ENCODE peak calls at places on chromosomes 5 and 9, in five cellular contexts. X, A, W, Z and R are unnamed samples.

GRCh38 chr5:61332891-61333350 is 863 bp downstream of the ZSWIM6 start:
- DNase-seq in X (peak; percentile 63), A (peak; percentile 91), W (peak; percentile 18), Z (peak; percentile 53), R (no peak)

GRCh38 chr5:119323630-119324000 is 32.2 kb upstream of the TNFAIP8 start:
- DNase-seq in X (no peak), A (no peak), W (no peak), Z (peak; percentile 42), R (no peak)

GRCh38 chr5:61409568-61409967 is 77.5 kb downstream of the ZSWIM6 start:
- DNase-seq in X (no peak), A (no peak), W (no peak), Z (peak; percentile 97), R (no peak)

GRCh38 chr9:124894741-124895170 is 32.8 kb downstream of the ARPC5L start:
- DNase-seq in X (no peak), A (no peak), W (no peak), Z (peak; percentile 26), R (peak; percentile 83)

GRCh38 chr9:4590430-4591122 is 71.5 kb upstream of the PLPP6 start:
- DNase-seq in X (no peak), A (no peak), W (no peak), Z (peak; percentile 10), R (no peak)

GRCh38 chr5:99315413-99316178 is 386.8 kb upstream of the CHD1 start:
- DNase-seq in X (no peak), A (no peak), W (no peak), Z (no peak), R (no peak)

GRCh38 chr9:137749511-137749910 is 128.1 kb upstream of the CACNA1B start:
- DNase-seq in X (no peak), A (no peak), W (no peak), Z (no peak), R (no peak)

GRCh38 chr5:178993955-178994579 is 1.1 kb downstream of the GRM6 start:
- DNase-seq in X (no peak), A (no peak), W (no peak), Z (no peak), R (no peak)

GRCh38 chr9:120531683-120532300 is 48.2 kb downstream of the CDK5RAP2 start:
- DNase-seq in X (no peak), A (no peak), W (no peak), Z (no peak), R (peak; percentile 27)

GRCh38 chr5:94901071-94901979 is 282.9 kb downstream of the SLF1 start:
- DNase-seq in X (no peak), A (no peak), W (no peak), Z (peak; percentile 75), R (no peak)

GRCh38 chr5:10063997-10064396 is 185.7 kb downstream of the ATPSCKMT start:
- DNase-seq in X (no peak), A (no peak), W (no peak), Z (no peak), R (no peak)
- TF ChIP-seq CTCF in X (no peak), A (no peak), W (no peak), Z (no peak), R (no peak)

DNA sequence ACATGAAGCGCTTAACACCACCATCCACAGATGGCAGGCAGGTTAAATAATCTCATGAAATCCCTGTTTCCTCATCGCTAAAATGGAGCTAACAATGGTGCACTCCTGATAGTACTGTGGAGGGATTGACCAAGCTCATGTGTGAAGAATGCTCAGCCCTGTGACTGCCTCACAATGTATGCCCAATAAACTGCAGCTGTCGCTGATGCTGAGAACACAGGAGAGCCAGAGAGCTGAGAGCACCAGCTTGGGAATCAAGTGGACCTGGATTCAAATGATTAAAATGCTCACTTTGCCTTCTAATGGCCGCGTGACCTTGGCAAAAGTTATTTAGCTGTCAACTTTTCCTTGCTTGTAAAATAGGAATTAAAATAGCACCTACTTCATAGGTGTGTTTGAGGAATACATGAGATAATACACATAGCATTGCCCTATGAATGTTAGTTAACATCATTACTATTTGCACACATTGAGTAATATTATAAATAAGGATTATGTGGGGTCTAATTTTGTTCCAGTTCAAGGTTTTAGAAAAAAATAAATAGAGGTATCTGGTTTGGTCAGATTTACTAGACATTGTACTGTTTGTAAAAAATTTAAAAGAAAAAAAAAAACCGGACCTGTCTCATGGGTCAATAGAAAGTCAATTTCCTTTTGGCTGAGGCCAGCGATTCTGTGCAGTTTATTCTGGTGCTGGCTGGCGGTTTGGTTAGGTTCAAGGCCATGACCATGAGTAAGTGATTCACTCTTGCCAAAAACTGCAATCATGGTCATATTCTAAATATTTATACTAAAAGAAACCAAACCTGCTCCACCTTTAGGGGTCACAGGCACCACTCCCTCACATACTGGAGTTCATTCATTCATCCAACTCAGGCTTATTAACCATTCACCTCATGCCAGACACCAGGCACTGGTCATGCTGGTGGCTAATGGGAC is 101.3 kb downstream of the SH3TC2 start:
- DNase-seq in X (no peak), A (no peak), W (no peak), Z (no peak), R (no peak)
- H3K27ac ChIP-seq in X (no peak overlapping the region), A (no peak overlapping the region), W (peak overlapping the region; percentile 47), Z (no peak overlapping the region), R (no peak overlapping the region)

GRCh38 chr5:58475404-58475803 is 15.5 kb upstream of the PLK2 start:
- DNase-seq in X (no peak), A (no peak), W (no peak), Z (no peak), R (no peak)

GRCh38 chr5:58481066-58481676 is 10.1 kb upstream of the GAPT start:
- DNase-seq in X (no peak), A (no peak), W (no peak), Z (no peak), R (no peak)

GRCh38 chr5:58481828-58482227 is 9.4 kb upstream of the GAPT start:
- DNase-seq in X (no peak), A (no peak), W (no peak), Z (no peak), R (no peak)

GRCh38 chr5:58482536-58482935 is 8.7 kb upstream of the GAPT start:
- DNase-seq in X (no peak), A (no peak), W (no peak), Z (no peak), R (no peak)

DNA sequence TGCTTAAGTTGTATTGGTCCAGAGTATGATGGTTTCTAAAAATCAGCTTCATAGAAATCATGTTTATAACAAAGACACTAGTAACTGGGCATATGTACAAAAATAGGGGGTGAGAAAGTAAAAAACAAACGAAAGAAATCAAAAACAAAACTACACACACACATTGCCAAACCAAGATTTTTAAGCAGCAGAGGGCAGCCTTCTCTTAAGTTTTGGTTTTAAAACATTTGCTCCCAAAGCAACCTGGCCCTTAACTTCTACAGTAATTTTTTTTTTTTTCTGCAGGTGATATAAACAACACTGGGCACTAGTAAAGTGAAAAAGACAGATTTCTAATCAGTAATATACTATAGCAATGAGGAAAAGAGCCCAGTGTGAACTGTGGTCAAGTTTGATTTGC is 13.5 kb upstream of the GAPT start:
- DNase-seq in X (no peak), A (no peak), W (no peak), Z (no peak), R (peak; percentile 25)
- TF ChIP-seq CTCF in X (no peak), A (no peak), W (no peak), Z (no peak), R (peak; percentile 79)

GRCh38 chr9:96022445-96023031 is 147.0 kb downstream of the ERCC6L2 start:
- DNase-seq in X (no peak), A (peak; percentile 80), W (no peak), Z (no peak), R (no peak)
- H3K27ac ChIP-seq in X (no peak overlapping the region), A (peak overlapping the region; percentile 22), W (peak overlapping the region; percentile 82), Z (no peak overlapping the region), R (no peak overlapping the region)

DNA sequence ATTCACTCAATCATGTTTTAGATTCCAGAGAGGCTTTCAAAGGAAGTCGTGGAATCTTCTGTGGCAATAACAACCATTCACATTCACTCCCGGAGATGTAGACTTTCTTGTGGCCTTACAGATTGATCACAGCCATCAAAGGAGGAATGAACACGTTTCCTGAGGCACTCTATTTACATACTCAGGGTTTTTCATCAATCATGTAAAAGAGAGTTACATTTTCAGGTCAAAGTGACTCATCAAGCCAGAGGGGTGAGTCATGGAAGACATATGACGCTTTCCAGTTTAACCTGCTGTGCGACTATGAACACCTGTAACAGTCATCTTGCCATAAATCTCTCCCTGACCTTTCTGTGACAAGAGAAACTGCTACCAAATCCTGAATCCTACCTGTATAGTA is 39.3 kb upstream of the RAD23B start:
- DNase-seq in X (no peak), A (no peak), W (no peak), Z (peak; percentile 94), R (no peak)
- TF ChIP-seq CTCF in X (no peak), A (no peak), W (no peak), Z (no peak), R (no peak)

GRCh38 chr5:10607666-10608442 is 44.0 kb downstream of the ANKRD33B start:
- DNase-seq in X (peak; percentile 43), A (no peak), W (no peak), Z (peak; percentile 51), R (peak; percentile 77)

GRCh38 chr5:10610058-10610457 is 46.2 kb downstream of the ANKRD33B start:
- DNase-seq in X (no peak), A (no peak), W (no peak), Z (no peak), R (no peak)

GRCh38 chr5:10604975-10605374 is 41.1 kb downstream of the ANKRD33B start:
- DNase-seq in X (no peak), A (no peak), W (no peak), Z (no peak), R (no peak)

GRCh38 chr5:10611290-10611689 is 47.4 kb downstream of the ANKRD33B start:
- DNase-seq in X (no peak), A (no peak), W (no peak), Z (peak; percentile 78), R (no peak)

DNA sequence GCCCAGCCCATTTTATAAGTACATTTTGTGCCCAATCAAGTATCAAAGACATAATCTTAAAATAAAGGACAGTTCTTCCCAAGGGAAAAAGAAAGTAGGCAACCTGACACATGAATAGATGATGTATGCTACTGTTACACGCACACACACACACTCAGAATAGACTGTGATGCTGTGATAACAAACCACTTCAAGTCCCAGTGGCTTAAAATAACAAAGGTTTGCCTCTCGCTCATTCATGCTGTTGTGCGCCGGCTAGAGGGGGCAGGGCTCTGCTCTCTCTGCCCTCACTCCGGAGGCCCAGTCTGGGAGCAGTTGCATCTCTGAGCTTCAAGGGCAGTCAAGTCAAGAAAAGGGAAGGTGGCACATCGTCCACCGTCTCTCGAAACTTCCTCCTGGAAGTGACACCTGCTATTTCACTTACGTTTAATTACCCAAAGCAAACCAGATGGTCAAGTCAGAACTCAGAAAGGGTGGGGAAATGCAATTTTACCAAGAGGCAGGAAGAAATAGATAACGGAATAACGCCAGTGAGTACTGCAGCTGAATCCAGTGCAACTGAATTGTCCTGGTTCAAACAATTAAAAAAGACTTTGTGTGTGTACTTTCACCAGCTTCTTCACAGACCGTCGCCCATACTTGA is 43.3 kb downstream of the ANKRD33B start:
- DNase-seq in X (no peak), A (no peak), W (no peak), Z (peak; percentile 90), R (peak; percentile 97)
- H3K27ac ChIP-seq in X (peak overlapping the region; percentile 89), A (peak overlapping the region; percentile 71), W (peak overlapping the region; percentile 55), Z (peak overlapping the region; percentile 38), R (peak overlapping the region; percentile 98)

DNA sequence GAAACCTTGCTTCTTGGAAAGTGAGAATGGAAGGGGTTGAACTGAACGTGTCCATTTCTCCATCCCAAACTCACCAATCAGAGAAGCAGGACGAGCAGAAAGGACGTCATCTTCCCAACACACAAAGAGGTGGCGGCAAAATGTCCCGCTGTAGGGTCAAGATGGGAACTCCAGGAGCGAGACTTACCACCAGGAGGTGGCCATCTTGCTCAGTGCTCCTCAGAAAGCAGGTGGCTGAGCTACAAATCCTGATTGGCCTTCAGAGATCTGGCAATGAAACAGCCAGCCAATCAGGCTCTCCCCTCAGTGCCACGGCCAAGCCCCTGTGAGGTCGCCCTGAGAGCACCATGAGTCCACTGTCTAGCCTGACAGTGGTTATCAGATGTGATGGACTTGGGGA is 259.0 kb downstream of the NDUFS4 start:
- DNase-seq in X (no peak), A (no peak), W (no peak), Z (no peak), R (no peak)
- TF ChIP-seq CTCF in X (no peak), A (no peak), W (no peak), Z (no peak), R (no peak)